ENCODE peak calls at places on chromosomes 5 and 9, in four cellular contexts. W is NCI-H1105 treated with DMSO at 0.1 percent for 48 hours, O is fibroblast of lung, Y is GM06990. A is an unnamed sample.

GRCh38 chr9:126150411-126151030 is 176.1 kb upstream of the MVB12B start:
- DNase-seq in Y (no peak), W (no peak), O (no peak), A (no peak)

GRCh38 chr9:93642961-93643360 is 66.6 kb downstream of the PHF2 start:
- DNase-seq in Y (no peak), W (no peak), O (peak), A (peak)

GRCh38 chr5:56717253-56717987 is 97.9 kb upstream of the MAP3K1 start:
- DNase-seq in W (no peak), O (no peak), Y (no peak), A (no peak)

GRCh38 chr5:55308254-55308836 is 556 bp downstream of the MTREX start:
- DNase-seq in Y (no peak), O (peak), W (peak), A (peak)

GRCh38 chr5:367358-368130 is 46.0 kb downstream of the AHRR start:
- DNase-seq in Y (no peak), O (peak), W (no peak), A (no peak)

GRCh38 chr9:99210572-99210971 is 11.2 kb downstream of the ALG2 start:
- DNase-seq in W (no peak), Y (no peak), O (no peak), A (no peak)

GRCh38 chr9:136655244-136656225 is 7.2 kb upstream of the EGFL7 start:
- DNase-seq in O (no peak), W (no peak), Y (no peak), A (no peak)

GRCh38 chr5:98187945-98188344 is 585.5 kb upstream of the RGMB start:
- DNase-seq in Y (no peak), O (peak), W (no peak), A (peak)

GRCh38 chr9:126673689-126674364 is 60.1 kb downstream of the LMX1B start:
- DNase-seq in Y (no peak), O (peak), W (no peak), A (peak)

A was measured in IMR-90.